ENCODE peak calls at places on chromosomes 16 and 17, in ten cellular contexts. N is ascending aorta; D is hypothalamus; C is HS-5; S is NCI-H524; R is stimulated activated CD4-positive, alpha-beta T cell treated with anti-CD3 and anti-CD28 coated beads, Interleukin-4, amount 100 ng/mL, for 24 hours; A is DMS 273 treated with DMSO at 0.1 percent for 48 hours; J is activated CD4-positive, alpha-beta memory T cell treated with anti-CD3 and anti-CD28 coated beads, Interleukin-2, amount 10 ng/mL, durations not matched to agents 7 days and 5 days; B is nephron progenitor cell; L is fibroblast of pulmonary artery. G is an unnamed sample.

GRCh38 chr16:2449118-2449517 is 10.8 kb upstream of the TEDC2 start:
- DNase-seq in J (no peak), D (no peak), S (no peak), R (no peak), N (no peak), C (no peak), B (no peak), L (no peak), A (no peak), G (no peak)

GRCh38 chr17:565506-565905 is 149.1 kb downstream of the VPS53 start:
- DNase-seq in L (no peak), S (no peak), B (no peak), N (no peak), A (no peak), J (no peak), R (no peak), C (no peak), D (no peak), G (peak; percentile 21)

GRCh38 chr16:68605746-68606145 is 39.4 kb upstream of the CDH3 start:
- DNase-seq in R (no peak), B (no peak), C (no peak), A (no peak), N (no peak), L (no peak), D (no peak), J (no peak), S (no peak), G (no peak)

GRCh38 chr16:81401035-81401950 is 43.3 kb upstream of the CMIP start:
- DNase-seq in B (no peak), S (peak; percentile 6), L (peak; percentile 81), D (no peak), R (no peak), J (no peak), C (no peak), N (no peak), A (no peak), G (peak; percentile 90)

GRCh38 chr17:39744075-39744835 is 6.5 kb downstream of the GRB7 start:
- DNase-seq in B (no peak), A (no peak), J (no peak), C (no peak), N (no peak), S (no peak), D (no peak), L (no peak), R (no peak), G (no peak)

GRCh38 chr17:51817955-51818354 is 340.6 kb downstream of the CA10 start:
- DNase-seq in A (no peak), B (no peak), D (no peak), L (no peak), J (no peak), R (no peak), C (no peak), N (no peak), S (no peak), G (no peak)

GRCh38 chr17:41777157-41777578 is 9.3 kb downstream of the JUP start:
- DNase-seq in B (peak; percentile 56), D (no peak), S (no peak), L (no peak), J (no peak), C (no peak), R (no peak), A (no peak), N (no peak), G (peak; percentile 90)

GRCh38 chr17:76124582-76125390 is 16.3 kb downstream of the FOXJ1 start:
- DNase-seq in L (peak; percentile 21), D (no peak), C (no peak), A (no peak), S (no peak), N (no peak), B (no peak), J (no peak), R (no peak), G (peak; percentile 27)

GRCh38 chr17:77145209-77145608 is 4.4 kb downstream of the SEC14L1 start:
- DNase-seq in R (no peak), A (no peak), J (no peak), D (no peak), S (no peak), B (no peak), N (no peak), L (no peak), C (no peak), G (peak; percentile 33)

GRCh38 chr17:78654230-78654824 is 77.1 kb upstream of the DNAH17 start:
- DNase-seq in A (no peak), L (no peak), D (no peak), R (no peak), B (no peak), J (no peak), C (no peak), N (no peak), S (no peak), G (no peak)

GRCh38 chr17:30095507-30096244 is 20.9 kb upstream of the NSRP1 start:
- DNase-seq in N (no peak), C (peak; percentile 51), J (no peak), B (peak; percentile 24), S (peak; percentile 70), R (no peak), L (peak; percentile 85), A (peak; percentile 37), D (no peak), G (peak; percentile 79)

GRCh38 chr17:4566785-4567184 is 6.4 kb upstream of the GGT6 start:
- DNase-seq in J (peak; percentile 53), D (no peak), L (peak; percentile 60), C (peak; percentile 15), N (no peak), R (peak; percentile 63), A (no peak), B (peak; percentile 76), S (peak; percentile 58), G (peak; percentile 74)

GRCh38 chr16:19879241-19879792 is 5.3 kb downstream of the GPRC5B start:
- DNase-seq in S (peak; percentile 24), L (peak; percentile 20), B (no peak), R (no peak), J (no peak), N (no peak), A (peak; percentile 39), C (no peak), D (no peak), G (no peak)

GRCh38 chr16:8565498-8565897 is 24.8 kb downstream of the TMEM114 start:
- DNase-seq in R (no peak), S (no peak), J (no peak), B (peak; percentile 25), L (no peak), C (no peak), A (no peak), D (no peak), N (no peak), G (no peak)

GRCh38 chr16:81734632-81735434 is 44.3 kb upstream of the PLCG2 start:
- DNase-seq in J (no peak), A (no peak), S (no peak), N (no peak), B (no peak), L (no peak), D (no peak), R (no peak), C (no peak), G (no peak)

GRCh38 chr17:40312893-40313659 is 4.1 kb downstream of the RARA start:
- DNase-seq in B (no peak), S (no peak), A (no peak), C (no peak), D (no peak), L (no peak), N (no peak), J (no peak), R (no peak), G (no peak)

GRCh38 chr16:88940196-88941050 is 36.6 kb downstream of the CBFA2T3 start:
- DNase-seq in R (no peak), C (no peak), N (no peak), B (no peak), S (peak; percentile 91), A (peak; percentile 84), L (no peak), J (no peak), D (no peak), G (no peak)

GRCh38 chr17:21098934-21099687 is 27.7 kb upstream of the DHRS7B start:
- DNase-seq in J (peak; percentile 84), L (peak; percentile 65), A (peak; percentile 64), D (peak; percentile 15), S (peak; percentile 86), R (peak; percentile 77), C (peak; percentile 80), B (peak; percentile 68), N (no peak), G (peak; percentile 76)

GRCh38 chr16:88341551-88342290 is 41.0 kb upstream of the ZNF469 start:
- DNase-seq in A (no peak), N (no peak), J (no peak), B (no peak), D (no peak), C (no peak), R (no peak), S (no peak), L (no peak), G (no peak)

GRCh38 chr17:19244796-19245195 is 7.6 kb downstream of the EPN2 start:
- DNase-seq in D (no peak), J (no peak), S (no peak), A (no peak), B (no peak), N (no peak), C (no peak), R (no peak), L (no peak), G (no peak)

GRCh38 chr17:32271844-32272243 is 6.2 kb downstream of the RHBDL3 start:
- DNase-seq in D (no peak), A (no peak), L (no peak), S (no peak), B (no peak), R (no peak), N (no peak), C (no peak), J (no peak), G (no peak)

GRCh38 chr17:7914771-7915610 is 1.1 kb downstream of the RNF227 start:
- DNase-seq in S (no peak), J (no peak), R (no peak), D (no peak), C (peak; percentile 64), L (peak; percentile 70), B (no peak), A (no peak), N (no peak), G (peak; percentile 63)

GRCh38 chr17:28524476-28525415 is 18.6 kb downstream of the FOXN1 start:
- DNase-seq in A (no peak), R (no peak), J (no peak), L (peak; percentile 57), S (no peak), N (no peak), B (no peak), C (peak; percentile 8), D (no peak), G (no peak)

GRCh38 chr16:71467810-71468209 is 5.8 kb upstream of the ZNF23 start:
- DNase-seq in L (peak; percentile 42), S (no peak), R (peak; percentile 26), J (peak; percentile 48), D (no peak), A (no peak), B (peak; percentile 83), C (no peak), N (no peak), G (peak; percentile 59)

GRCh38 chr16:30567991-30568638 is 3.4 kb downstream of the ZNF688 start:
- DNase-seq in D (no peak), S (no peak), N (no peak), C (peak; percentile 62), A (no peak), R (peak; percentile 61), L (peak; percentile 96), B (no peak), J (peak; percentile 67), G (peak; percentile 57)

GRCh38 chr17:77071925-77072490 is 68.8 kb upstream of the SEC14L1 start:
- DNase-seq in N (no peak), R (no peak), L (no peak), D (no peak), A (no peak), J (no peak), S (no peak), B (no peak), C (no peak), G (no peak)

GRCh38 chr17:74840989-74841666 is 18.6 kb downstream of the GRIN2C start:
- DNase-seq in J (no peak), C (no peak), S (no peak), B (no peak), A (peak; percentile 25), N (no peak), R (no peak), D (peak; percentile 30), L (peak; percentile 49), G (peak; percentile 28)

GRCh38 chr17:73430848-73431247 is 119.0 kb upstream of the CDC42EP4 start:
- DNase-seq in N (no peak), R (no peak), S (peak; percentile 86), L (peak; percentile 29), A (peak; percentile 57), J (peak; percentile 27), D (no peak), B (no peak), C (no peak), G (no peak)